ENCODE peak calls at places on chromosomes 6 and 20, in four cellular contexts. I is body of pancreas, G is right cardiac atrium, L is GM06990. Z is an unnamed sample.

GRCh38 chr6:51118754-51119153 is 300.1 kb downstream of the TFAP2B start:
- DNase-seq in I (no peak), G (no peak), L (no peak), Z (no peak)

GRCh38 chr6:166439366-166440091 is 56.8 kb upstream of the MPC1 start:
- DNase-seq in I (peak), G (no peak), L (no peak), Z (no peak)

GRCh38 chr20:57389695-57390603 is 1.2 kb upstream of the RBM38 start:
- DNase-seq in I (no peak), G (peak), L (peak), Z (no peak)

GRCh38 chr6:169157474-169158181 is 96.0 kb downstream of the THBS2 start:
- DNase-seq in I (no peak), G (peak), L (no peak), Z (no peak)

GRCh38 chr6:5115168-5115567 is 30.0 kb downstream of the PPP1R3G start:
- DNase-seq in I (no peak), G (no peak), L (no peak), Z (no peak)

GRCh38 chr20:9359561-9360308 is 154.7 kb upstream of the LAMP5 start:
- DNase-seq in I (peak), G (peak), L (peak), Z (no peak)

GRCh38 chr6:160110724-160111123 is 10.9 kb upstream of the SLC22A1 start:
- DNase-seq in I (no peak), G (no peak), L (no peak), Z (no peak)

GRCh38 chr6:124990988-124991387 is 28.8 kb downstream of the RNF217 start:
- DNase-seq in I (no peak), G (no peak), L (no peak), Z (no peak)

GRCh38 chr6:112683926-112684325 is 336.8 kb downstream of the RFPL4B start:
- DNase-seq in I (no peak), G (no peak), L (no peak), Z (no peak)

GRCh38 chr6:73248192-73248898 is 14.7 kb downstream of the KHDC1 start:
- DNase-seq in I (no peak), G (no peak), L (no peak), Z (no peak)

GRCh38 chr20:53579581-53580375 is 13.9 kb downstream of the ZNF217 start:
- DNase-seq in I (peak), G (no peak), L (no peak), Z (no peak)

GRCh38 chr20:39264506-39265172 is 302.5 kb downstream of the DHX35 start:
- DNase-seq in I (peak), G (peak), L (no peak), Z (peak)

GRCh38 chr20:57193094-57193493 is 73.3 kb downstream of the BMP7 start:
- DNase-seq in I (no peak), G (no peak), L (no peak), Z (no peak)

GRCh38 chr6:91081452-91082067 is 494.7 kb upstream of the MAP3K7 start:
- DNase-seq in I (no peak), G (no peak), L (no peak), Z (peak)

GRCh38 chr6:5518936-5519491 is 257.7 kb downstream of the FARS2 start:
- DNase-seq in I (no peak), G (no peak), L (no peak), Z (no peak)

GRCh38 chr20:53926428-53927028 is 143.9 kb downstream of the BCAS1 start:
- DNase-seq in I (peak), G (no peak), L (peak), Z (peak)

GRCh38 chr20:1375515-1375914 is 17.3 kb downstream of the FKBP1A start:
- DNase-seq in I (no peak), G (no peak), L (no peak), Z (no peak)

GRCh38 chr6:40937491-40937890 is 101.5 kb downstream of the UNC5CL start:
- DNase-seq in I (no peak), G (no peak), L (no peak), Z (no peak)

GRCh38 chr6:39169448-39170344 is 54.7 kb upstream of the SAYSD1 start:
- DNase-seq in I (peak), G (no peak), L (no peak), Z (no peak)

GRCh38 chr6:30169658-30170614 is 6.6 kb downstream of the TRIM15 start:
- DNase-seq in I (no peak), G (no peak), L (no peak), Z (no peak)

GRCh38 chr6:44022296-44022661 is 105.0 kb downstream of the MRPL14 start:
- DNase-seq in I (no peak), G (peak), L (no peak), Z (no peak)

GRCh38 chr20:54217762-54218161 is 9.9 kb downstream of the PFDN4 start:
- DNase-seq in I (no peak), G (no peak), L (no peak), Z (no peak)

GRCh38 chr20:35317416-35317815 is 25.2 kb upstream of the FAM83C start:
- DNase-seq in I (no peak), G (no peak), L (no peak), Z (no peak)

GRCh38 chr6:45069091-45069490 is 259.0 kb upstream of the RUNX2 start:
- DNase-seq in I (no peak), G (no peak), L (no peak), Z (no peak)

GRCh38 chr6:142200846-142201628 is 54.0 kb downstream of the VTA1 start:
- DNase-seq in I (no peak), G (no peak), L (no peak), Z (no peak)

GRCh38 chr6:87798393-87799278 is 96.6 kb upstream of the AKIRIN2 start:
- DNase-seq in I (no peak), G (no peak), L (no peak), Z (no peak)

GRCh38 chr6:17001188-17001587 is 100.7 kb upstream of the STMND1 start:
- DNase-seq in I (no peak), G (no peak), L (no peak), Z (no peak)

GRCh38 chr6:157613011-157613522 is 210.0 kb upstream of the SNX9 start:
- DNase-seq in I (no peak), G (no peak), L (no peak), Z (no peak)

GRCh38 chr6:36428911-36429310 is 13.7 kb downstream of the PXT1 start:
- DNase-seq in I (no peak), G (no peak), L (no peak), Z (no peak)

GRCh38 chr6:132400641-132401119 is 595 bp downstream of the MOXD1 start:
- DNase-seq in I (no peak), G (peak), L (no peak), Z (no peak)

GRCh38 chr6:169722362-169723199 is 1.7 kb downstream of the PHF10 start:
- DNase-seq in I (peak), G (peak), L (peak), Z (no peak)

GRCh38 chr20:5835870-5836269 is 85.7 kb downstream of the SHLD1 start:
- DNase-seq in I (no peak), G (no peak), L (no peak), Z (no peak)

GRCh38 chr20:4283011-4283410 is 267.7 kb upstream of the RNF24 start:
- DNase-seq in I (no peak), G (no peak), L (no peak), Z (no peak)

GRCh38 chr6:96923400-96923799 is 1.1 kb upstream of the KLHL32 start:
- DNase-seq in I (no peak), G (no peak), L (no peak), Z (no peak)

GRCh38 chr20:40680560-40680959 is 8.5 kb downstream of the MAFB start:
- DNase-seq in I (no peak), G (no peak), L (no peak), Z (peak)

GRCh38 chr6:168411793-168412192 is 29.2 kb upstream of the SMOC2 start:
- DNase-seq in I (no peak), G (no peak), L (no peak), Z (no peak)

GRCh38 chr6:42278131-42278853 is 60.6 kb upstream of the MRPS10 start:
- DNase-seq in I (no peak), G (no peak), L (no peak), Z (no peak)

GRCh38 chr20:23139524-23139923 is 53.4 kb upstream of the CD93 start:
- DNase-seq in I (no peak), G (peak), L (no peak), Z (no peak)

GRCh38 chr6:163335056-163335455 is 79.5 kb upstream of the QKI start:
- DNase-seq in I (no peak), G (peak), L (no peak), Z (no peak)
- H3K4me3 ChIP-seq in I (no peak), G (no peak), L (no peak), Z (no peak)

DNA sequence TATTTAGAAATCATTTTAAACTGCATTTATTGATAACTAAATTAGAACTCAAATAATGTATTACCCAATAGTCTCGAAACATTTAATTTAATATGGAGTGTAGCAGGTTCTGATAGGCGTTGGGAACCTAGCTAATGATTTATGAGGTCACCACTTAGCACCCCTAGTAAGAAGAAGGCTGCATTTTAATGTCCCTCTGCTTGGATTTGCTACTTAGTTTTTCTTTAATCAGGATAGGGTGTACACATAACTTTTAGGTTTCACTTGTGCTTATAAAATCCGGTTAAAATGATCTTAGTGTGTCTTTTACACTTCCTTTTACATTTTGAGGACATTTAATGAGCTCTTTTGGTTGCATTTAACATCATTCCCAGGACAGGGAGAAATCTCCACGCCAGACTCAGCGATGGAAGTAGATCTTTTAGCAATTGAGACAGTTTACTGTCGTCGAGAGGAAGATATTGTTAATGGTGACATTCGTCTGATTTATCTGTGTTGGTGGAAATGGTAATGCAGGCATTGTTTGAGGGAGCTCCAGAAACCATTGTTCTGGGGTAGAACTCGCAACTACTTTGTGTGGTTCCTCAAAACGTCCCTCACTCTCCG is 5.6 kb downstream of the TFAP2A start:
- DNase-seq in I (no peak), G (no peak), L (no peak), Z (no peak)
- H3K4me3 ChIP-seq in I (no peak), G (no peak), L (no peak), Z (no peak)

GRCh38 chr20:58884966-58885365 is 32.5 kb downstream of the GNAS start:
- DNase-seq in I (no peak), G (no peak), L (no peak), Z (no peak)

GRCh38 chr20:58880441-58880840 is 27.9 kb downstream of the GNAS start:
- DNase-seq in I (no peak), G (no peak), L (no peak), Z (no peak)

GRCh38 chr20:58882704-58883089 is 30.2 kb downstream of the GNAS start:
- DNase-seq in I (no peak), G (no peak), L (no peak), Z (no peak)

GRCh38 chr20:58880994-58881752 is 28.7 kb downstream of the GNAS start:
- DNase-seq in I (peak), G (no peak), L (no peak), Z (no peak)

DNA sequence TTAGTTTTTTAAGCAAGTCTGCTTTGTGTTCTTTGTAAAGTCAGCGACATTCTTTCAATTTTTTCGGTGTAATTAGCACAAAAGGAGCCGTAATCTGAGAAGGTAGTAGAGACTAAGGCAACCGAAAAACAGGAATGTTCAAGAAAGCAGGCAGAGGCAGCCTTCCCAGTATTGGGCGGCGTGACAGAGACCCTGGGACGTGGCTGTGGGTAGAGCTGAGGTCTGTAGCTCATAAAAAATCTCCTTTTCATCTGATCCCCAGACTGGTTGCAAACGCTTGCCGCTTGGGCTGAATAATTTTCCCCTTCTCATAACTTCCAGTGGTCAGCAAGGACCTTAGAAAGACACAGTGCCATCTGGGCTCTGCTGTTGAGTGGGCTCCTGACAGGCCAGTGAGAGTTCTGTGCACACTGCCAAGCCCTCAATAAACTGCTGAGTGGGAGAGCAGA is 30.8 kb downstream of the GNAS start:
- DNase-seq in I (no peak), G (no peak), L (no peak), Z (no peak)
- H3K4me3 ChIP-seq in I (no peak), G (no peak), L (no peak), Z (no peak)

GRCh38 chr20:19886666-19887288 is 128.7 kb downstream of the RIN2 start:
- DNase-seq in I (no peak), G (no peak), L (no peak), Z (no peak)

GRCh38 chr20:19888269-19888669 is 128.9 kb upstream of the NAA20 start:
- DNase-seq in I (no peak), G (no peak), L (no peak), Z (no peak)

GRCh38 chr20:19890358-19891117 is 126.6 kb upstream of the NAA20 start:
- DNase-seq in I (no peak), G (no peak), L (no peak), Z (no peak)

GRCh38 chr20:19887566-19888268 is 129.4 kb upstream of the NAA20 start:
- DNase-seq in I (no peak), G (no peak), L (no peak), Z (no peak)

DNA sequence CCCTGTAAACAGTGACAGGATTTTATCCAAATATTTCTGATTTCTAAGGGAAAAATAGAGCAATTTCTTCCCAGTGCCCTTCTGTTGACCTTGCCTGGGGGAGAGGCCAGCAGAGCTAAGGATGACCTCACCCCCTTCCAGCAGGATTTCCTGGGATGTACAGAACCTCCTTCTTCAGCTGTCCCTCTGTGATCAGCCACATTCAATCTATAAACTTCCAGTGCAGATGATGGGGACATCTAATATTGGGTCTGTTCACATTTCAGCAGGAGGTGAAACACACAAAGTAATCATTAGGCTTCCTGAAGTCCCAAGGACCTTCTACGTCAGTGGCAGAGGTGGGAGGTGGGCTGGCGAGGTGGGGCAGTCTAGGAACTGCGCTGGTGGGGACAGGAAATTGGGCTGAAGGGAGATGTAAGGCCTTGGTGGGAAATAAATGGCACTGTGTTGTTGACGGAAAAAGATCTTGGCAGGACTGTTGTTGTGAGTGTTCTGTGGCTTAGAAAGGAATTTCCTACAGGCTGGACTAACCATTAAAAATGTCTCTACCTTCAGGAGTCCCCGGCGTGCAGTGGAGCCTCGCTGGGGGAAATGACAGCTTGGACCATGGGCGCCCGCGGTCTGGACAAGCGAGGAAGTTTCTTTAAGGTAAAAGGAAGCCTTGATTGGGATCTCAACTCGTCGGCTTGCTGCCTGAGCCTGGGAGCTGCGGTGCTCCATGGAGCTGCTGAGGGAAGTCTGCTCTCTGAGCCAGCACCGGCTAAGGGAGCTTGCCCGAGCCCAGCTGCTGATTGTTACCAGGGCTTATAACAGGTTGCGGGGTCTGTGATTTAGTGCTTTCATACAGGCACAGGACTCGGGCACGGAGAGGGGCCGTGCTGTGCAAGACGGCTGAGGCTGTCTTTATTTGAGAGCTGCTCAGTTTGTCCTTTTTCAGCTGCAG is 127.9 kb upstream of the NAA20 start:
- DNase-seq in I (peak), G (peak), L (no peak), Z (no peak)
- H3K4me3 ChIP-seq in I (no peak), G (peak), L (no peak), Z (no peak)

GRCh38 chr6:92847988-92848387 is 571.4 kb downstream of the EPHA7 start:
- DNase-seq in I (no peak), G (no peak), L (no peak), Z (no peak)
- H3K4me3 ChIP-seq in I (no peak), G (no peak), L (no peak), Z (no peak)

GRCh38 chr20:62806383-62807050 is 1.9 kb downstream of the OGFR start:
- DNase-seq in I (no peak), G (no peak), L (no peak), Z (no peak)
- H3K4me3 ChIP-seq in I (no peak), G (no peak), L (peak), Z (peak)

GRCh38 chr6:25312703-25313102 is 33.5 kb downstream of the CARMIL1 start:
- DNase-seq in I (no peak), G (no peak), L (no peak), Z (no peak)
- H3K4me3 ChIP-seq in I (no peak), G (no peak), L (no peak), Z (no peak)

Z was measured in GM12864.